ENCODE peak calls at places on chromosome 4, in five cellular contexts. P, A, Q, M and W are unnamed samples.

GRCh38 chr4:24988776-24989175 is 42.0 kb downstream of the LGI2 start:
- DNase-seq in P (peak; percentile 51), A (no peak), Q (no peak), M (no peak), W (no peak)

GRCh38 chr4:82621212-82621611 is 59.4 kb upstream of the TMEM150C start:
- DNase-seq in P (no peak), A (no peak), Q (no peak), M (no peak), W (no peak)

GRCh38 chr4:73068496-73069337 is 799 bp downstream of the COX18 start:
- DNase-seq in P (peak; percentile 32), A (no peak), Q (no peak), M (no peak), W (no peak)

GRCh38 chr4:169033660-169034059 is 23.6 kb upstream of the CBR4 start:
- DNase-seq in P (no peak), A (no peak), Q (no peak), M (no peak), W (no peak)

GRCh38 chr4:126479709-126480108 is 1153.0 kb upstream of the INTU start:
- DNase-seq in P (no peak), A (no peak), Q (no peak), M (no peak), W (no peak)

GRCh38 chr4:1330761-1331590 is 16.0 kb upstream of the UVSSA start:
- DNase-seq in P (no peak), A (no peak), Q (no peak), M (no peak), W (peak; percentile 72)

GRCh38 chr4:42641696-42642095 is 15.2 kb downstream of the ATP8A1 start:
- DNase-seq in P (no peak), A (no peak), Q (no peak), M (no peak), W (no peak)

GRCh38 chr4:149987330-149987751 is 90.9 kb upstream of the DCLK2 start:
- DNase-seq in P (no peak), A (no peak), Q (no peak), M (no peak), W (no peak)

GRCh38 chr4:56129431-56129861 is 180.7 kb downstream of the CEP135 start:
- DNase-seq in P (no peak), A (peak; percentile 58), Q (peak; percentile 32), M (no peak), W (no peak)

GRCh38 chr4:169968999-169969398 is 57.2 kb downstream of the MFAP3L start:
- DNase-seq in P (peak; percentile 11), A (no peak), Q (no peak), M (no peak), W (no peak)

GRCh38 chr4:1283711-1284110 is 6.0 kb upstream of the MAEA start:
- DNase-seq in P (no peak), A (no peak), Q (no peak), M (no peak), W (no peak)

GRCh38 chr4:77600521-77601451 is 4.8 kb upstream of the CXCL13 start:
- DNase-seq in P (peak; percentile 29), A (peak; percentile 45), Q (peak; percentile 22), M (no peak), W (no peak)

GRCh38 chr4:115850799-115851509 is 737.5 kb upstream of the NDST4 start:
- DNase-seq in P (no peak), A (no peak), Q (no peak), M (no peak), W (peak; percentile 32)

GRCh38 chr4:115851918-115852766 is 738.7 kb upstream of the NDST4 start:
- DNase-seq in P (no peak), A (peak; percentile 67), Q (peak; percentile 28), M (no peak), W (peak; percentile 31)

GRCh38 chr4:115852767-115853091 is 739.3 kb upstream of the NDST4 start:
- DNase-seq in P (no peak), A (no peak), Q (no peak), M (no peak), W (no peak)
- TF ChIP-seq CTCF in P (no peak), A (no peak), Q (no peak), M (no peak), W (no peak)

DNA sequence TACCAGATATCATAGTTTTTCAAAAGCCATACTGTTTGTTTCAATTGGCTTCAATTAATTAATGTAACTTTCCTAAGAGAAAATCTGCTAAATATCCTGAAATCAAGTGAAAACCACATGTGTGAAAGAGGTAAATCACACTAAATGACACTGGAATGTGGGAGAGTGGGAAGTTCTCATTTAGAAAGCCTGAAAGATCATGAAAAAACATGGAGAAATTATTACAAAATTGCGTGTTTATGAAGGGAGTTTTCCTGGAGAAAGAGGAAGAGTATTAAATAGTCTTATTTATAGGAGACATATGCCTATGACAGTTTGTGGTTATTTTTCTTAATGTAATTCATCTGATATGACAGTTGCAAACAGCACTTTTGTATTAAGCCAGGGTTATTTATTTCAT is 183.7 kb downstream of the DKK2 start:
- DNase-seq in P (no peak), A (no peak), Q (no peak), M (no peak), W (no peak)
- TF ChIP-seq POLR2A in P (no peak), A (no peak), Q (no peak), M (no peak), W (no peak)

GRCh38 chr4:6873291-6873690 is 36.3 kb upstream of the TBC1D14 start:
- DNase-seq in P (no peak), A (no peak), Q (no peak), M (no peak), W (no peak)
- TF ChIP-seq CTCF in P (no peak), A (no peak), Q (no peak), M (no peak), W (no peak)

GRCh38 chr4:118281611-118282442 is 71.0 kb downstream of the PRSS12 start:
- DNase-seq in P (peak; percentile 63), A (no peak), Q (peak; percentile 70), M (no peak), W (peak; percentile 72)
- TF ChIP-seq POLR2A in P (peak; percentile 26), A (no peak), Q (no peak), M (no peak), W (no peak)

DNA sequence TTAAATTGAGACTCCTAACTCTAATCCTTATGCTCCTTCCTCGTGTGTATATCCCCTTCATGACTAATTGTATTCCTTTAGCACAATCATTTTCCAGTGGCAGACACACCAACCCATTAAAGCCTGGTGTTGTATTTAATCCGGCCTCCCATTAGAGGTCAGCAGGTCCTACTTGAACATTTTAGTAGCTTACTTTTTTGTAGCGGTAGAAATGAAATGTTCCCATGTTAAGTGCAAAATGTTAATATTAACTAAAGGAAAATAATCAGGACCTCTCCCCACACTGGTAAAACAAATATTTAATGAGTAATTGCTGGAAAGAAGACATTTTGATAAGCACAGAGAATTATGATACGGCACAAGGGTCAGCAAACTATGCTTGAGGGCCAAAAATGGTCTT is 3.4 kb downstream of the RAB33B start:
- DNase-seq in P (no peak), A (no peak), Q (no peak), M (no peak), W (no peak)
- TF ChIP-seq CTCF in P (no peak), A (no peak), Q (no peak), M (no peak), W (no peak)

GRCh38 chr4:78653655-78654054 is 102.1 kb downstream of the ANXA3 start:
- DNase-seq in P (peak; percentile 25), A (no peak), Q (no peak), M (no peak), W (no peak)
- TF ChIP-seq POLR2A in P (no peak), A (no peak), Q (no peak), M (no peak), W (no peak)

DNA sequence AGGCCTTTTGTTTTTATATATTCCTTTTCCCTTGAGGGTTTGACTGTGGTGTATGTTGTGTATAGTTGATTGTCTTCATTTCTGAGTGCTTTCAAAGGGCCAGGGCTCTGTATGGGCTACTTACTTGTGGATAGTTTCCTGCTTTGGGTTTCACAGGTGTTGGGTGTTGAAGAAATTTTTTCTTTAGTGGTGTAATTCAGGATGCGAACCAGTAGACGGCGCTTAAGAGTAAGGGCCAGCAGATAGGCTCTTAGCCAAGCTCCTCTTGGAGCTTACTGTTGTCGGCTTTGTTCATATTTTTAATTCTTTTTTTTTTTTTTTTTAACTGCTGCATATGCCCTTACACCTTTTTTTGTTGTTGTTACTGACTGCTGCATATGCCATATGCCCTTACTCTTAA is 276.3 kb upstream of the GALNT7 start:
- DNase-seq in P (peak; percentile 3), A (no peak), Q (no peak), M (no peak), W (no peak)
- TF ChIP-seq CTCF in P (peak; percentile 37), A (no peak), Q (peak; percentile 22), M (no peak), W (no peak)